ENCODE peak calls at places on chromosomes 7 and 10, in seven cellular contexts. A, S, J, U, N, I and F are unnamed samples.

GRCh38 chr10:121831777-121832176 is 96.1 kb downstream of the ATE1 start:
- DNase-seq in I (no peak), N (no peak), S (no peak), U (no peak), A (no peak), J (no peak), F (no peak)

GRCh38 chr7:17492437-17492836 is 194.0 kb downstream of the AHR start:
- DNase-seq in S (no peak), J (no peak), U (no peak), I (no peak), A (no peak), N (no peak), F (no peak)

GRCh38 chr7:142513221-142513955 is 235.9 kb upstream of the PRSS1 start:
- DNase-seq in U (peak; percentile 64), S (no peak), A (no peak), I (no peak), J (no peak), N (no peak), F (no peak)

GRCh38 chr10:24944512-24945255 is 7.7 kb downstream of the PRTFDC1 start:
- DNase-seq in U (peak; percentile 60), A (peak; percentile 73), N (peak; percentile 87), J (no peak), S (peak; percentile 92), I (no peak), F (no peak)

GRCh38 chr10:22475857-22476600 is 130.7 kb downstream of the SPAG6 start:
- DNase-seq in N (no peak), A (no peak), S (no peak), U (no peak), I (no peak), J (no peak), F (peak; percentile 40)

GRCh38 chr10:48713966-48714618 is 29.4 kb downstream of the WDFY4 start:
- DNase-seq in A (no peak), N (no peak), I (no peak), S (no peak), U (no peak), J (no peak), F (no peak)

GRCh38 chr7:155799514-155799913 is 12.7 kb downstream of the SHH start:
- DNase-seq in A (no peak), J (no peak), S (peak; percentile 23), N (no peak), I (no peak), U (peak; percentile 32), F (no peak)

GRCh38 chr10:14748471-14748870 is 26.2 kb downstream of the FAM107B start:
- DNase-seq in U (no peak), A (no peak), I (no peak), S (no peak), J (no peak), N (no peak), F (no peak)

GRCh38 chr7:73683916-73684693 is 708 bp downstream of the BUD23 start:
- DNase-seq in N (peak; percentile 60), A (no peak), I (no peak), J (no peak), U (no peak), S (peak; percentile 20), F (no peak)

GRCh38 chr10:111281516-111281915 is 204.7 kb downstream of the ADRA2A start:
- DNase-seq in N (peak; percentile 7), I (no peak), S (peak; percentile 18), A (no peak), U (no peak), J (no peak), F (no peak)

GRCh38 chr10:72814134-72814790 is 79.3 kb upstream of the OIT3 start:
- DNase-seq in S (peak; percentile 40), J (no peak), I (no peak), U (peak; percentile 33), N (no peak), A (peak; percentile 44), F (no peak)

DNA sequence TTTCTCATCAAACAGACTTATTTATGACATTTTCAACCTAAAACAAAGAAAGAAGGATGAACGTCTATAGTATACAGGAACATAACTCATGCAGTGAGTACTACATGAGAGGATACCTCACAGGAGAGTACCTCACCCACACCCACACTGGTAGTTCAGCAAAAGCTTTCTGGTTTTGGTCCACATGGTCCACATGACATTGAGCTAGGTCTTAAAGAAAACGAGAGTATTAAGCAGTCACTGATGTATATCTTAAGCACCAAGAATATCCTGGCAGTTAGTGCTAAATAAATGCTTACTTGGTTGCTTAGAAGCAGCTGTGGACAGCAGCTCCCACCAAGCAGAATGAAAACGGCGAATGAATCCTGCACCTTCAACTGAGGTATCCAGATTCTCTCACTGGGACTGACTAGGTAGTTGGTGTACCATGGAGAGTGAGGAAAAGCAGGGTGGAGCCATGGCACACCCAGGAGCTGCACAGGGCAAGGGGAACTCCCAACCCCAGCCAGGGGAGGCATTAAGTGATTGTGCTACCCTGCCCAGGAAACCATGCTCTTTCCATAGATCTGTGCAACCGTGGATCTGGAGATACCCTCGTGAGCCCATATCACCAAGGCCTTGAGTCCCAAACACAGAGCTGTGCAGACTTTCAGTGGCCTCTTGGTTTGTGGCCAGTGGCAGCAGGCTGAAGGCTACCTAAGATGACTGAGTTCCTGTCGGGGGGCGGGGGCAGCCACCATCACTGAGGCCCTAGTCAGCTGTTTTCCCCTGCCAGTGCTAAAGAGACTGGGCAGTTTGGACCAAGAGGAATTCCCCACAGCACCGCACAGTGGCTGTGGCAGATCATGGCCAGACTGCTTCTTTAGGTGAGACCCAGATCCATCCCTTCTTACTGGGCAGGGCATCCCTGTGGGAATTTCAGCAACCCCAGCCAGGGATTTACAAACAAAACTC is 143.4 kb downstream of the SGMS1 start:
- DNase-seq in J (no peak), U (no peak), N (no peak), I (no peak), S (no peak), A (no peak), F (no peak)
- TF ChIP-seq CTCF in J (no peak), U (no peak), N (no peak), I (no peak), S (no peak), A (no peak), F (no peak)

DNA sequence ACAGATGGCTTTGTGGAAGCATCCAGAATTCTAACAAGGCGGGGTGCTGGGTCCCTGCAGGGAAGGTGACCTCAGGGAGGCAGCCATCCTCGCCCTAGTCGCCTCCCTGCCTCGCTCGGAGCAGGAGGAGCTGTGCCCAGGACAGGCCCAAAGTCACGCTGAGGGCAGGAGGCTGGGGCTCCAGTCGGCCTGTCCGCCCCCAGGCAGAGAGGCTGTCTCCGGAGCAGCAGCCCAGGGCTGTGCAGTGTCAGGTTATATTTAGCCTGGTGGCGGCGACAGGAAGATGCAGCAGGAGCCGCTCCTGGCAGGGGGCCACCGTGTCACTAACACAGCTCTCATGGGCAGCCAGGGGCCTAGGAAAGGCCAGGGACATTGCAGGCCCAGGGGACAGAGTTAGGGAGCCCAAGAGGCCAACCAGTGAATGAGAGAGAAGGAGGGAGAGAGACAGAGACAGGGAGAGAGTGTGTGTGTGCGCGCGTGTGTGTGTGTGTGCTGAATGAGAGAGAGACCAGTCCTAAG is 13.5 kb downstream of the KCNH2 start:
- DNase-seq in I (no peak), U (no peak), J (no peak), A (no peak), N (peak; percentile 91), S (no peak), F (no peak)
- TF ChIP-seq CTCF in I (no peak), U (no peak), J (no peak), A (no peak), N (peak; percentile 83), S (no peak), F (no peak)

GRCh38 chr7:127514499-127514898 is 70.9 kb downstream of the GCC1 start:
- DNase-seq in A (peak; percentile 28), S (peak; percentile 55), U (peak; percentile 72), J (no peak), N (peak; percentile 48), I (no peak), F (peak; percentile 3)
- TF ChIP-seq CTCF in A (peak; percentile 40), S (peak; percentile 51), U (peak; percentile 58), J (no peak), N (peak; percentile 40), I (peak; percentile 41), F (peak; percentile 39)

DNA sequence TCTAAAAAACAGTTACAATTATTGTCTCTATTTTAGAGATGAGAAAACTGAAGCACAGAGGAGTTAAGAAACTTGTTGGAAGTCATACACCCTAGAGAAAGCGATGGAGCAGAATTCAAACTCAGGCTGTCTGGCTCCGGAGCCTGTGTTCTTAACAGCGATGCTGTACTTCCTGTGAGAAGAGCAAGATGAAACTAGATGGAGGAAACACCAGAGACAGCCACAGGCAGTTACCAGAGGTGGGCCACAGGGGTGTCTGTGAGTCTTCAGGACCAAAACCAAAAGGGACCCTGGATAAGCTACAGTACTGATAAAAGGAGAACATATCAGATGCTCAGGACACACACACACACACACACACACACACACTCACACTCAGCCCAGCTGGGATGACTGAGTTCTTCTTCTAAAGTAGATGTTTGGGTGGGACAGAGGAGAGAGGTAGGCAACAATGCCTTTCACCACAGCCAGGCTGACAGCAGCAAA is 289.2 kb downstream of the FZD1 start:
- DNase-seq in I (no peak), S (no peak), J (no peak), N (peak; percentile 54), A (no peak), U (no peak), F (no peak)
- TF ChIP-seq CTCF in I (no peak), S (no peak), J (no peak), N (no peak), A (no peak), U (no peak), F (no peak)

GRCh38 chr10:47298730-47299129 is 1.3 kb upstream of the GDF10 start:
- DNase-seq in I (no peak), N (no peak), S (no peak), U (no peak), A (no peak), J (no peak), F (no peak)

GRCh38 chr10:47297796-47298540 is 2.0 kb upstream of the GDF10 start:
- DNase-seq in I (no peak), A (no peak), J (no peak), N (no peak), S (no peak), U (no peak), F (no peak)

GRCh38 chr10:47299611-47299988 is 397 bp upstream of the GDF10 start:
- DNase-seq in I (no peak), U (peak; percentile 5), N (no peak), S (no peak), A (no peak), J (no peak), F (no peak)

GRCh38 chr10:47301833-47302232 is 1.8 kb downstream of the GDF10 start:
- DNase-seq in U (no peak), J (no peak), S (no peak), N (no peak), A (no peak), I (no peak), F (no peak)

GRCh38 chr10:47299989-47300931 is at the start of gene GDF10:
- DNase-seq in S (no peak), J (no peak), A (no peak), N (no peak), I (no peak), U (peak; percentile 5), F (peak; percentile 38)
- TF ChIP-seq CTCF in S (no peak), J (no peak), A (no peak), N (no peak), I (no peak), U (no peak), F (no peak)

DNA sequence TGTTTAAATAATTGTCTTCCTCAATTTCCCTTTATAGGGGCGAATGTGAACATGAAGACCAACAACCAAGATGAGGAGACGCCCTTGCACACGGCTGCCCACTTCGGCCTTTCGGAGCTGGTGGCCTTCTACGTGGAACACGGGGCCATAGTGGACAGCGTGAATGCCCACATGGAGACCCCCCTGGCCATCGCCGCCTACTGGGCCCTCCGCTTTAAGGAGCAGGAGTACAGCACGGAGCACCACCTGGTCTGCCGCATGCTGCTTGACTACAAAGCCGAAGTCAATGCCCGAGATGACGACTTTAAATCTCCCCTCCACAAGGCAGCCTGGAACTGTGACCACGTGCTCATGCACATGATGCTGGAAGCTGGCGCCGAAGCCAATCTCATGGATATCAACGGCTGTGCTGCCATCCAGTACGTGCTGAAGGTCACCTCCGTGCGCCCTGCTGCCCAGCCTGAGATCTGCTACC is 42.1 kb downstream of the ASB4 start:
- DNase-seq in S (no peak), U (no peak), I (no peak), A (no peak), N (no peak), J (no peak), F (no peak)
- TF ChIP-seq CTCF in S (no peak), U (no peak), I (no peak), A (no peak), N (no peak), J (peak; percentile 20), F (peak; percentile 8)